ENCODE peak calls at places on chromosome 10, in six cellular contexts. G, S, W, M, C and V are unnamed samples.
A peak's percentile ranks its signal among the peaks of the same experiment; 100 is the strongest.

GRCh38 chr10:35007858-35008301 is 82.3 kb downstream of the CUL2 start:
- DNase-seq in M (no peak), G (no peak), S (no peak), W (no peak), C (no peak), V (no peak)

GRCh38 chr10:93180402-93181040 is 106.8 kb downstream of the CYP26A1 start:
- DNase-seq in M (no peak), C (no peak), S (no peak), G (peak; percentile 15), W (no peak), V (no peak)

GRCh38 chr10:129193148-129193547 is 273.9 kb upstream of the MGMT start:
- DNase-seq in C (no peak), G (no peak), M (no peak), W (no peak), S (no peak), V (no peak)

GRCh38 chr10:31100662-31101061 is 69.0 kb upstream of the ZNF438 start:
- DNase-seq in M (no peak), G (no peak), W (no peak), C (no peak), S (no peak), V (no peak)

GRCh38 chr10:14499610-14499904 is 168.8 kb upstream of the FRMD4A start:
- DNase-seq in W (no peak), M (no peak), S (no peak), C (no peak), G (no peak), V (no peak)

GRCh38 chr10:133359554-133359971 is 1.7 kb upstream of the FUOM start:
- DNase-seq in G (peak; percentile 59), M (no peak), W (peak; percentile 35), S (no peak), C (peak; percentile 76), V (no peak)

GRCh38 chr10:842795-843194 is 88.7 kb downstream of the LARP4B start:
- DNase-seq in C (no peak), G (no peak), M (no peak), W (no peak), S (no peak), V (no peak)

GRCh38 chr10:29245476-29245875 is 43.4 kb upstream of the LYZL1 start:
- DNase-seq in S (no peak), W (no peak), M (no peak), G (no peak), C (no peak), V (no peak)

GRCh38 chr10:778626-779330 is 89.3 kb upstream of the DIP2C start:
- DNase-seq in C (no peak), W (no peak), G (peak; percentile 19), S (no peak), M (no peak), V (no peak)

GRCh38 chr10:73886625-73887024 is 12.3 kb upstream of the CAMK2G start:
- DNase-seq in S (no peak), W (no peak), G (no peak), C (no peak), M (no peak), V (no peak)

GRCh38 chr10:124697837-124698559 is 46.2 kb downstream of the FAM53B start:
- DNase-seq in S (no peak), C (no peak), W (no peak), M (no peak), G (no peak), V (no peak)

GRCh38 chr10:94546058-94546595 is 539 bp downstream of the HELLS start:
- DNase-seq in W (peak; percentile 17), C (peak; percentile 13), M (no peak), G (peak; percentile 55), S (no peak), V (peak; percentile 9)

GRCh38 chr10:88889559-88890337 is 9.7 kb downstream of the STAMBPL1 start:
- DNase-seq in G (no peak), S (no peak), C (no peak), M (no peak), W (no peak), V (no peak)

GRCh38 chr10:122459586-122460273 is 1.6 kb upstream of the HTRA1 start:
- DNase-seq in W (no peak), S (no peak), M (no peak), C (no peak), G (no peak), V (no peak)

GRCh38 chr10:6052247-6053221 is 9.6 kb downstream of the IL2RA start:
- DNase-seq in M (peak; percentile 73), G (no peak), S (no peak), C (no peak), W (no peak), V (no peak)

GRCh38 chr10:94343159-94343558 is 19.6 kb downstream of the NOC3L start:
- DNase-seq in S (no peak), W (no peak), G (no peak), M (no peak), C (no peak), V (no peak)

GRCh38 chr10:133087679-133088523 is at the start of gene ADGRA1:
- DNase-seq in S (no peak), C (no peak), G (peak; percentile 82), W (peak; percentile 20), M (no peak), V (no peak)

GRCh38 chr10:69335613-69336012 is 57.3 kb downstream of the HK1 start:
- DNase-seq in C (no peak), G (no peak), M (no peak), S (no peak), W (no peak), V (no peak)

GRCh38 chr10:49569031-49569765 is 30.3 kb upstream of the ERCC6 start:
- DNase-seq in M (no peak), W (no peak), G (no peak), C (no peak), S (no peak), V (no peak)

GRCh38 chr10:51747211-51747610 is 47.8 kb upstream of the CSTF2T start:
- DNase-seq in C (no peak), G (no peak), W (no peak), S (no peak), M (no peak), V (no peak)

GRCh38 chr10:131430716-131431402 is 119.3 kb upstream of the TCERG1L start:
- DNase-seq in S (no peak), W (no peak), C (no peak), G (peak; percentile 50), M (no peak), V (no peak)

GRCh38 chr10:126110434-126110833 is 214.1 kb downstream of the FANK1 start:
- DNase-seq in W (no peak), G (no peak), M (no peak), C (no peak), S (no peak), V (no peak)

GRCh38 chr10:78553792-78554191 is 515.0 kb upstream of the ZMIZ1 start:
- DNase-seq in W (no peak), G (no peak), S (no peak), C (no peak), M (no peak), V (no peak)

GRCh38 chr10:65194131-65194530 is 1672.9 kb downstream of the REEP3 start:
- DNase-seq in M (no peak), W (no peak), S (no peak), G (no peak), C (no peak), V (no peak)

GRCh38 chr10:121596668-121597503 is 1.4 kb downstream of the FGFR2 start:
- DNase-seq in G (no peak), W (no peak), M (no peak), S (no peak), C (no peak), V (no peak)

GRCh38 chr10:125064681-125065492 is 95.5 kb downstream of the CTBP2 start:
- DNase-seq in M (peak; percentile 95), W (no peak), S (peak; percentile 53), G (no peak), C (no peak), V (peak; percentile 49)

GRCh38 chr10:62386401-62387320 is 12.5 kb downstream of the ZNF365 start:
- DNase-seq in M (no peak), S (no peak), W (no peak), G (no peak), C (no peak), V (no peak)

GRCh38 chr10:77006836-77007511 is 630.6 kb downstream of the KCNMA1 start:
- DNase-seq in M (no peak), W (no peak), C (no peak), G (no peak), S (no peak), V (no peak)

GRCh38 chr10:14039968-14040668 is 290.6 kb downstream of the FRMD4A start:
- DNase-seq in W (no peak), M (no peak), G (no peak), S (no peak), C (no peak), V (no peak)

GRCh38 chr10:114829160-114829909 is 7.8 kb downstream of the FHIP2A start:
- DNase-seq in M (no peak), W (no peak), S (no peak), C (no peak), G (no peak), V (no peak)

GRCh38 chr10:7625836-7626235 is 40.9 kb downstream of the ITIH5 start:
- DNase-seq in C (no peak), W (no peak), G (no peak), S (no peak), M (no peak), V (no peak)
- TF ChIP-seq POLR2AphosphoS5 in C (no peak), W (no peak), G (no peak), S (no peak), M (no peak), V (no peak)

GRCh38 chr10:101938316-101939272 is 95.0 kb upstream of the KCNIP2 start:
- DNase-seq in M (no peak), C (no peak), G (no peak), W (no peak), S (no peak), V (no peak)
- TF ChIP-seq TAF1 in M (no peak), C (no peak), G (no peak), W (no peak), S (no peak), V (no peak)

GRCh38 chr10:32371101-32371500 is 24.1 kb upstream of the EPC1 start:
- DNase-seq in S (no peak), G (no peak), C (no peak), M (no peak), W (no peak), V (no peak)
- TF ChIP-seq POLR2AphosphoS5 in S (no peak), G (no peak), C (no peak), M (no peak), W (no peak), V (no peak)

GRCh38 chr10:90583416-90583815 is 274.4 kb downstream of the HTR7 start:
- DNase-seq in S (no peak), W (no peak), M (no peak), C (no peak), G (no peak), V (no peak)
- TF ChIP-seq TAF1 in S (no peak), W (no peak), M (no peak), C (no peak), G (no peak), V (no peak)

GRCh38 chr10:128064615-128065580 is 61.3 kb downstream of the MKI67 start:
- DNase-seq in C (no peak), W (no peak), M (peak; percentile 80), G (no peak), S (no peak), V (no peak)
- TF ChIP-seq POLR2AphosphoS5 in C (no peak), W (no peak), M (no peak), G (no peak), S (no peak), V (no peak)

DNA sequence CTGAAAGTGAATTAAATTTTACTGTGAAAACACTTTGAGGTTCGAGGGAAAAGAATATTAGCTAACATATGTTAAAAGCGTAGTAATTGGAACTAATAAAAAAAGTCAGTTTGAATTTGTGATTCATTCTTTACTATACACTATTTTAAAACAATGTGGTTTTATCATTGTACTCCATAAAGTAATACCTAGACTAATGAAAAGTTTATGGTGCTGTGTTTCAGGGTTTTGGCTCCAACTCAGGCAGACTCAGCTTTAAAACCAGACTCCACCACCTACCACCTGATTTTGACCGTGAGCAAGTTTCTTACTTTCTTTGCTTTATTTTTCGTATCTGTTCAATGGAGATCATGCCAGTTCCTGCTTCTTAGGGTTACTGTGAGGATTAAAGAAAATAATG is 9.2 kb upstream of the PRTFDC1 start:
- DNase-seq in G (no peak), M (no peak), C (no peak), W (no peak), S (no peak), V (no peak)
- TF ChIP-seq TAF1 in G (no peak), M (no peak), C (no peak), W (no peak), S (no peak), V (no peak)